ENCODE peak calls at places on chromosomes 5 and 9, in four cellular contexts. J, Z, I and V are unnamed samples.

GRCh38 chr5:58185397-58186195 is 274.3 kb downstream of the PLK2 start:
- DNase-seq in J (no peak), Z (no peak), I (no peak), V (no peak)

GRCh38 chr9:35919212-35920003 is 10.1 kb downstream of the SPAAR start:
- DNase-seq in J (no peak), Z (no peak), I (no peak), V (no peak)

GRCh38 chr5:142659405-142659804 is 26.5 kb downstream of the FGF1 start:
- DNase-seq in J (no peak), Z (no peak), I (no peak), V (no peak)

GRCh38 chr5:130715541-130715940 is 449.5 kb downstream of the HINT1 start:
- DNase-seq in J (no peak), Z (no peak), I (no peak), V (no peak)

GRCh38 chr9:38396371-38396671 is 3.8 kb downstream of the ALDH1B1 start:
- DNase-seq in J (no peak), Z (no peak), I (no peak), V (no peak)

GRCh38 chr9:121298016-121298538 is 30.1 kb downstream of the GSN start:
- DNase-seq in J (no peak), Z (no peak), I (no peak), V (no peak)

GRCh38 chr9:18601956-18602355 is 128.0 kb downstream of the ADAMTSL1 start:
- DNase-seq in J (no peak), Z (no peak), I (no peak), V (no peak)

GRCh38 chr9:73515216-73515615 is 363.6 kb downstream of the ANXA1 start:
- DNase-seq in J (no peak), Z (no peak), I (no peak), V (no peak)

GRCh38 chr5:23704176-23704855 is 196.9 kb downstream of the PRDM9 start:
- DNase-seq in J (no peak), Z (no peak), I (no peak), V (no peak)

GRCh38 chr9:80503692-80504400 is 932.1 kb downstream of the TLE4 start:
- DNase-seq in J (no peak), Z (no peak), I (no peak), V (no peak)

GRCh38 chr9:138043061-138043410 is 165.5 kb downstream of the CACNA1B start:
- DNase-seq in J (no peak), Z (no peak), I (no peak), V (no peak)

GRCh38 chr9:27715651-27716050 is 142.4 kb upstream of the C9orf72 start:
- DNase-seq in J (no peak), Z (no peak), I (no peak), V (no peak)

GRCh38 chr5:17860660-17861315 is 226.5 kb downstream of the TAF11L14 start:
- DNase-seq in J (no peak), Z (no peak), I (no peak), V (no peak)

GRCh38 chr5:179226696-179227095 is 118.6 kb downstream of the ADAMTS2 start:
- DNase-seq in J (no peak), Z (no peak), I (no peak), V (no peak)

GRCh38 chr5:173098787-173099186 is 42.6 kb downstream of the CREBRF start:
- DNase-seq in J (no peak), Z (no peak), I (no peak), V (no peak)

GRCh38 chr9:93299418-93300174 is 115.7 kb downstream of the WNK2 start:
- DNase-seq in J (no peak), Z (no peak), I (no peak), V (no peak)

GRCh38 chr5:3845249-3845648 is 249.6 kb downstream of the IRX1 start:
- DNase-seq in J (no peak), Z (peak; percentile 41), I (no peak), V (no peak)

GRCh38 chr9:71446499-71447411 is 321.6 kb downstream of the CEMIP2 start:
- DNase-seq in J (no peak), Z (peak; percentile 68), I (no peak), V (peak; percentile 49)

GRCh38 chr5:55416306-55416705 is 108.5 kb downstream of the MTREX start:
- DNase-seq in J (no peak), Z (no peak), I (no peak), V (no peak)

GRCh38 chr5:42059778-42060464 is 134.8 kb downstream of the FBXO4 start:
- DNase-seq in J (no peak), Z (no peak), I (no peak), V (no peak)

GRCh38 chr9:135248721-135249120 is 161.3 kb downstream of the OLFM1 start:
- DNase-seq in J (no peak), Z (no peak), I (no peak), V (no peak)

GRCh38 chr5:7592910-7593309 is 197.0 kb downstream of the ADCY2 start:
- DNase-seq in J (no peak), Z (peak; percentile 43), I (no peak), V (peak; percentile 71)

GRCh38 chr5:39547548-39548154 is 122.9 kb upstream of the DAB2 start:
- DNase-seq in J (no peak), Z (peak; percentile 35), I (no peak), V (peak; percentile 91)

GRCh38 chr9:107141967-107142366 is 141.1 kb upstream of the RAD23B start:
- DNase-seq in J (no peak), Z (no peak), I (no peak), V (peak; percentile 35)

GRCh38 chr9:33161011-33161588 is 6.0 kb downstream of the B4GALT1 start:
- DNase-seq in J (peak; percentile 41), Z (peak; percentile 99), I (no peak), V (no peak)